ENCODE peak calls at places on chromosomes 13 and 19, in nine cellular contexts. One of them, this sample, is unnamed. For H3K4me1, the result is how much of the 10 kb centered on the place peaks cover.

GRCh38 chr13:29589234-29589633 is 6.3 kb downstream of the SLC7A1 start:
- DNase-seq in fibroblast of lung: no peak
- DNase-seq in endodermal cell: no peak
- DNase-seq in GM23248: peak
- DNase-seq in GM23338: no peak
- DNase-seq in iPS DF 6.9: no peak
- DNase-seq in OCI-LY7: no peak
- DNase-seq in esophagus squamous epithelium: no peak
- DNase-seq in kidney: no peak
- DNase-seq in this sample: peak

GRCh38 chr13:24747248-24748151 is 16.5 kb upstream of the RNF17 start:
- DNase-seq in fibroblast of lung: peak
- DNase-seq in endodermal cell: peak
- DNase-seq in GM23248: peak
- DNase-seq in GM23338: peak
- DNase-seq in iPS DF 6.9: no peak
- DNase-seq in OCI-LY7: no peak
- DNase-seq in esophagus squamous epithelium: no peak
- DNase-seq in kidney: no peak
- DNase-seq in this sample: peak

GRCh38 chr13:46010148-46010547 is 42.4 kb downstream of the ZC3H13 start:
- DNase-seq in fibroblast of lung: peak
- DNase-seq in endodermal cell: peak
- DNase-seq in GM23248: peak
- DNase-seq in GM23338: peak
- DNase-seq in iPS DF 6.9: no peak
- DNase-seq in OCI-LY7: no peak
- DNase-seq in esophagus squamous epithelium: no peak
- DNase-seq in kidney: no peak
- DNase-seq in this sample: no peak

GRCh38 chr13:53142301-53142700 is 113.7 kb downstream of the OLFM4 start:
- DNase-seq in fibroblast of lung: no peak
- DNase-seq in endodermal cell: no peak
- DNase-seq in GM23248: no peak
- DNase-seq in GM23338: no peak
- DNase-seq in iPS DF 6.9: no peak
- DNase-seq in OCI-LY7: no peak
- DNase-seq in esophagus squamous epithelium: no peak
- DNase-seq in kidney: no peak
- DNase-seq in this sample: peak

GRCh38 chr19:3632098-3632497 is 5.5 kb upstream of the CACTIN start:
- DNase-seq in fibroblast of lung: no peak
- DNase-seq in endodermal cell: no peak
- DNase-seq in GM23248: no peak
- DNase-seq in GM23338: no peak
- DNase-seq in iPS DF 6.9: no peak
- DNase-seq in OCI-LY7: no peak
- DNase-seq in esophagus squamous epithelium: no peak
- DNase-seq in kidney: no peak
- DNase-seq in this sample: no peak

GRCh38 chr19:40803857-40804782 is 5.1 kb downstream of the EGLN2 start:
- DNase-seq in fibroblast of lung: no peak
- DNase-seq in endodermal cell: peak
- DNase-seq in GM23248: no peak
- DNase-seq in GM23338: peak
- DNase-seq in iPS DF 6.9: no peak
- DNase-seq in OCI-LY7: peak
- DNase-seq in esophagus squamous epithelium: peak
- DNase-seq in kidney: peak
- DNase-seq in this sample: no peak

GRCh38 chr13:106619688-106620555 is 52.0 kb upstream of the ARGLU1 start:
- DNase-seq in fibroblast of lung: peak
- DNase-seq in endodermal cell: peak
- DNase-seq in GM23248: peak
- DNase-seq in GM23338: peak
- DNase-seq in iPS DF 6.9: peak
- DNase-seq in OCI-LY7: peak
- DNase-seq in esophagus squamous epithelium: no peak
- DNase-seq in kidney: no peak
- DNase-seq in this sample: peak

GRCh38 chr19:42396248-42396541 is 6.1 kb upstream of the CNFN start:
- DNase-seq in fibroblast of lung: no peak
- DNase-seq in endodermal cell: no peak
- DNase-seq in GM23248: no peak
- DNase-seq in GM23338: peak
- DNase-seq in iPS DF 6.9: no peak
- DNase-seq in OCI-LY7: peak
- DNase-seq in esophagus squamous epithelium: no peak
- DNase-seq in kidney: no peak
- DNase-seq in this sample: no peak

GRCh38 chr13:100392709-100393630 is 195.6 kb downstream of the GGACT start:
- DNase-seq in fibroblast of lung: peak
- DNase-seq in endodermal cell: peak
- DNase-seq in GM23248: peak
- DNase-seq in GM23338: peak
- DNase-seq in iPS DF 6.9: no peak
- DNase-seq in OCI-LY7: no peak
- DNase-seq in esophagus squamous epithelium: peak
- DNase-seq in kidney: peak
- DNase-seq in this sample: peak

GRCh38 chr13:108700421-108701170 is 71.2 kb downstream of the MYO16 start:
- DNase-seq in fibroblast of lung: peak
- DNase-seq in endodermal cell: no peak
- DNase-seq in GM23248: no peak
- DNase-seq in GM23338: peak
- DNase-seq in iPS DF 6.9: no peak
- DNase-seq in OCI-LY7: no peak
- DNase-seq in esophagus squamous epithelium: no peak
- DNase-seq in kidney: no peak
- DNase-seq in this sample: peak

GRCh38 chr13:44359983-44360375 is 13.6 kb upstream of the SERP2 start:
- DNase-seq in fibroblast of lung: no peak
- DNase-seq in endodermal cell: no peak
- DNase-seq in GM23248: no peak
- DNase-seq in GM23338: no peak
- DNase-seq in iPS DF 6.9: no peak
- DNase-seq in OCI-LY7: no peak
- DNase-seq in esophagus squamous epithelium: no peak
- DNase-seq in kidney: no peak
- DNase-seq in this sample: no peak

GRCh38 chr13:47039106-47039505 is 142.3 kb upstream of the HTR2A start:
- DNase-seq in fibroblast of lung: peak
- DNase-seq in endodermal cell: no peak
- DNase-seq in GM23248: peak
- DNase-seq in GM23338: no peak
- DNase-seq in iPS DF 6.9: no peak
- DNase-seq in OCI-LY7: no peak
- DNase-seq in esophagus squamous epithelium: no peak
- DNase-seq in kidney: no peak
- DNase-seq in this sample: peak

GRCh38 chr13:46686171-46686570 is 110.8 kb downstream of the ESD start:
- DNase-seq in fibroblast of lung: no peak
- DNase-seq in endodermal cell: no peak
- DNase-seq in GM23248: no peak
- DNase-seq in GM23338: no peak
- DNase-seq in iPS DF 6.9: no peak
- DNase-seq in OCI-LY7: no peak
- DNase-seq in esophagus squamous epithelium: no peak
- DNase-seq in kidney: no peak
- DNase-seq in this sample: no peak

GRCh38 chr13:24086642-24087041 is 73.9 kb upstream of the SPATA13 start:
- DNase-seq in fibroblast of lung: no peak
- DNase-seq in endodermal cell: no peak
- DNase-seq in GM23248: no peak
- DNase-seq in GM23338: no peak
- DNase-seq in iPS DF 6.9: no peak
- DNase-seq in OCI-LY7: no peak
- DNase-seq in esophagus squamous epithelium: no peak
- DNase-seq in kidney: no peak
- DNase-seq in this sample: no peak

GRCh38 chr13:93900735-93901134 is 578.7 kb downstream of the DCT start:
- DNase-seq in fibroblast of lung: peak
- DNase-seq in endodermal cell: no peak
- DNase-seq in GM23248: no peak
- DNase-seq in GM23338: no peak
- DNase-seq in iPS DF 6.9: no peak
- DNase-seq in OCI-LY7: no peak
- DNase-seq in esophagus squamous epithelium: no peak
- DNase-seq in kidney: no peak
- DNase-seq in this sample: peak

GRCh38 chr19:12913011-12913561 is 6.0 kb downstream of the SYCE2 start:
- DNase-seq in fibroblast of lung: peak
- DNase-seq in endodermal cell: peak
- DNase-seq in GM23248: peak
- DNase-seq in GM23338: peak
- DNase-seq in iPS DF 6.9: no peak
- DNase-seq in OCI-LY7: no peak
- DNase-seq in esophagus squamous epithelium: no peak
- DNase-seq in kidney: peak
- DNase-seq in this sample: peak

GRCh38 chr13:24199016-24199415 is 38.5 kb downstream of the SPATA13 start:
- DNase-seq in fibroblast of lung: no peak
- DNase-seq in endodermal cell: peak
- DNase-seq in GM23248: peak
- DNase-seq in GM23338: no peak
- DNase-seq in iPS DF 6.9: no peak
- DNase-seq in OCI-LY7: no peak
- DNase-seq in esophagus squamous epithelium: no peak
- DNase-seq in kidney: no peak
- DNase-seq in this sample: no peak

DNA sequence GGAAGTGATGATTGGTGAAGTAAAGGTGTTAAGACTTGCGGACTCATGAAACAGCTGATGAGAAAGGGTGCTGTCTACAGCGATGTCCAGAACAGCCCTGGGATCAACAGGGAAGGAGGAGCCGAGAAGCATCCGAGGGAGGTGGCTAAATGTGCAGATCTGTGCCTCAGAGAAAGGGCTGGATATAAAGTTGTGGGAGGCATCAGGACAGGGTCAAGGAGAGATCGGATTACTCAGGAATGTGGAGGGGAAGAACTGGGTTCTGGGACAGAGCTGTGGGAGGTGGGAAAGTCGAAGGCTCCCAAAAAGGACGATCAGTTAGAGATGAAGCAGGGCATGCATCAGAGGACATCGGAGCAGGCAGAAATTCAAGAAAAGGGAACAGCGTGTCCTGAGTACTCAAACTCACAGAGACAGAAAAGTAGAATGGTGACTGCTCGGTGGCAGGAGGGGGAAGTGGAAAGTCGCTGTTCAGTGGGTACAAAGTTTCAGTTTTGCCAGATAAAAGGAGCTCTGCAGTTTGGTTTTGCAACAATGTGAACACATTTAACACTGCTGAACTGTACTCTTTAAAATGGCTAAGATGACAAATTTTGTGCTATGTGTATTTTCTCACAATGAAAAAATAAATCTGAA is 1.9 kb downstream of the SIGLEC14 start:
- DNase-seq in fibroblast of lung: no peak
- DNase-seq in endodermal cell: peak
- DNase-seq in GM23248: no peak
- DNase-seq in GM23338: peak
- DNase-seq in iPS DF 6.9: no peak
- DNase-seq in OCI-LY7: no peak
- DNase-seq in esophagus squamous epithelium: no peak
- DNase-seq in kidney: no peak
- DNase-seq in this sample: no peak
- H3K4me1 ChIP-seq in fibroblast of lung: under half
- H3K4me1 ChIP-seq in endodermal cell: under half
- H3K4me1 ChIP-seq in GM23248: under half
- H3K4me1 ChIP-seq in GM23338: under half
- H3K4me1 ChIP-seq in iPS DF 6.9: under half
- H3K4me1 ChIP-seq in OCI-LY7: under half
- H3K4me1 ChIP-seq in esophagus squamous epithelium: under half
- H3K4me1 ChIP-seq in kidney: under half
- H3K4me1 ChIP-seq in this sample: under half

DNA sequence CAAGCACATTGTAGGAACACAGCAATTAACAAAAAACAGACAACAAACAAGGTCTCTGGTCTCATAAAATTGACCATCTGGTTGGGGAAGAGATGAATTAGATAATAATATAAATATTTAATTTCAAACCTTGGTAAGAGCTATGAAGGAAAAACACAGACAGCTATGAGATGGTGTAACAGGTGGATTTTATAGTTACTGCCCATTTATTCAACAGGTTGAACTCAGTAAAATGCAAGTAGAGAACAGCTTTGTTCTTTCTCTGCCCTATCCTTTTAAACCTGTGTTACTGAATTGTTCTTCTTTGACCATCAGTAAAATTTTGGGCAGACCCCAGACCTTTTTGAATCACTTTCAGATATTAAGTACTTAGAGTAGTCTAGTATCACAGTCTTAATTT is 77.6 kb upstream of the FAM216B start:
- DNase-seq in fibroblast of lung: no peak
- DNase-seq in endodermal cell: no peak
- DNase-seq in GM23248: no peak
- DNase-seq in GM23338: no peak
- DNase-seq in iPS DF 6.9: no peak
- DNase-seq in OCI-LY7: no peak
- DNase-seq in esophagus squamous epithelium: no peak
- DNase-seq in kidney: no peak
- DNase-seq in this sample: no peak
- H3K4me1 ChIP-seq in fibroblast of lung: under half
- H3K4me1 ChIP-seq in endodermal cell: under half
- H3K4me1 ChIP-seq in GM23248: under half
- H3K4me1 ChIP-seq in GM23338: under half
- H3K4me1 ChIP-seq in iPS DF 6.9: under half
- H3K4me1 ChIP-seq in OCI-LY7: under half
- H3K4me1 ChIP-seq in esophagus squamous epithelium: under half
- H3K4me1 ChIP-seq in kidney: under half
- H3K4me1 ChIP-seq in this sample: under half

GRCh38 chr19:55249841-55250240 is 9.0 kb downstream of the PPP6R1 start:
- DNase-seq in fibroblast of lung: no peak
- DNase-seq in endodermal cell: no peak
- DNase-seq in GM23248: no peak
- DNase-seq in GM23338: no peak
- DNase-seq in iPS DF 6.9: no peak
- DNase-seq in OCI-LY7: no peak
- DNase-seq in esophagus squamous epithelium: no peak
- DNase-seq in kidney: no peak
- DNase-seq in this sample: no peak
- H3K4me1 ChIP-seq in fibroblast of lung: under half
- H3K4me1 ChIP-seq in endodermal cell: under half
- H3K4me1 ChIP-seq in GM23248: under half
- H3K4me1 ChIP-seq in GM23338: under half
- H3K4me1 ChIP-seq in iPS DF 6.9: under half
- H3K4me1 ChIP-seq in OCI-LY7: under half
- H3K4me1 ChIP-seq in esophagus squamous epithelium: under half
- H3K4me1 ChIP-seq in kidney: under half
- H3K4me1 ChIP-seq in this sample: under half

GRCh38 chr19:4715529-4716221 is 8.0 kb downstream of the DPP9 start:
- DNase-seq in fibroblast of lung: no peak
- DNase-seq in endodermal cell: no peak
- DNase-seq in GM23248: no peak
- DNase-seq in GM23338: no peak
- DNase-seq in iPS DF 6.9: no peak
- DNase-seq in OCI-LY7: no peak
- DNase-seq in esophagus squamous epithelium: no peak
- DNase-seq in kidney: no peak
- DNase-seq in this sample: no peak
- H3K4me1 ChIP-seq in fibroblast of lung: under half
- H3K4me1 ChIP-seq in endodermal cell: under half
- H3K4me1 ChIP-seq in GM23248: under half
- H3K4me1 ChIP-seq in GM23338: under half
- H3K4me1 ChIP-seq in iPS DF 6.9: under half
- H3K4me1 ChIP-seq in OCI-LY7: under half
- H3K4me1 ChIP-seq in esophagus squamous epithelium: under half
- H3K4me1 ChIP-seq in kidney: under half
- H3K4me1 ChIP-seq in this sample: under half